ENCODE peak calls at places on chromosomes 7 and 10, in six cellular contexts. G, Y, D, N, W and B are unnamed samples.

GRCh38 chr7:115719963-115720362 is 310.6 kb downstream of the TFEC start:
- DNase-seq in G (no peak), Y (no peak), D (no peak), N (no peak), W (no peak), B (no peak)

GRCh38 chr7:149832332-149833041 is 5.7 kb upstream of the ZNF862 start:
- DNase-seq in G (peak; percentile 37), Y (no peak), D (no peak), N (no peak), W (no peak), B (peak; percentile 56)

GRCh38 chr7:121395494-121395960 is 581 bp downstream of the FAM3C start:
- DNase-seq in G (no peak), Y (no peak), D (no peak), N (peak; percentile 47), W (peak; percentile 33), B (peak; percentile 36)

GRCh38 chr7:142248166-142249160 is 9.4 kb downstream of the PRSS58 start:
- DNase-seq in G (no peak), Y (no peak), D (no peak), N (no peak), W (no peak), B (no peak)

GRCh38 chr7:42237891-42238531 is 1.0 kb upstream of the GLI3 start:
- DNase-seq in G (peak; percentile 78), Y (peak; percentile 89), D (peak; percentile 30), N (no peak), W (peak; percentile 21), B (no peak)

GRCh38 chr10:132364594-132364970 is 32.4 kb upstream of the PWWP2B start:
- DNase-seq in G (peak; percentile 46), Y (peak; percentile 12), D (no peak), N (no peak), W (no peak), B (peak; percentile 32)

GRCh38 chr7:98764946-98765345 is 104.9 kb downstream of the TMEM130 start:
- DNase-seq in G (no peak), Y (no peak), D (no peak), N (no peak), W (no peak), B (no peak)

GRCh38 chr10:77877461-77878344 is 48.9 kb downstream of the DLG5 start:
- DNase-seq in G (no peak), Y (peak; percentile 60), D (no peak), N (no peak), W (peak; percentile 29), B (peak; percentile 39)

GRCh38 chr7:85840532-85840931 is 653.7 kb upstream of the SEMA3D start:
- DNase-seq in G (no peak), Y (no peak), D (no peak), N (no peak), W (no peak), B (no peak)

GRCh38 chr10:127102176-127102575 is 94.2 kb downstream of the INSYN2A start:
- DNase-seq in G (no peak), Y (no peak), D (no peak), N (peak; percentile 14), W (no peak), B (no peak)

GRCh38 chr10:103915794-103916193 is 2.2 kb downstream of the STN1 start:
- DNase-seq in G (peak; percentile 61), Y (peak; percentile 23), D (no peak), N (peak; percentile 22), W (peak; percentile 42), B (no peak)

GRCh38 chr7:29214056-29214455 is 19.5 kb downstream of the CHN2 start:
- DNase-seq in G (no peak), Y (no peak), D (no peak), N (no peak), W (no peak), B (no peak)

GRCh38 chr7:2185715-2186114 is 47.0 kb downstream of the MAD1L1 start:
- DNase-seq in G (no peak), Y (no peak), D (no peak), N (no peak), W (no peak), B (no peak)

GRCh38 chr7:27172823-27173411 is 1.2 kb downstream of the HOXA10 start:
- DNase-seq in G (peak; percentile 64), Y (peak; percentile 94), D (no peak), N (peak; percentile 87), W (no peak), B (peak; percentile 17)

GRCh38 chr10:821322-821721 is 110.2 kb downstream of the LARP4B start:
- DNase-seq in G (no peak), Y (no peak), D (no peak), N (no peak), W (no peak), B (no peak)

GRCh38 chr10:36313142-36313541 is 671.0 kb upstream of the FZD8 start:
- DNase-seq in G (no peak), Y (no peak), D (no peak), N (no peak), W (no peak), B (peak; percentile 16)

GRCh38 chr10:5500910-5501309 is 1.5 kb upstream of the CALML5 start:
- DNase-seq in G (no peak), Y (no peak), D (no peak), N (no peak), W (no peak), B (no peak)

GRCh38 chr10:43304687-43305333 is 37.9 kb upstream of the RASGEF1A start:
- DNase-seq in G (peak; percentile 91), Y (peak; percentile 68), D (peak; percentile 19), N (peak; percentile 54), W (peak; percentile 77), B (peak; percentile 88)

GRCh38 chr10:127392351-127393235 is 156.5 kb upstream of the NPS start:
- DNase-seq in G (no peak), Y (peak; percentile 30), D (peak; percentile 19), N (no peak), W (peak; percentile 22), B (peak; percentile 74)

GRCh38 chr10:29689001-29689400 is 54.2 kb upstream of the SVIL start:
- DNase-seq in G (no peak), Y (no peak), D (no peak), N (peak; percentile 76), W (no peak), B (no peak)

GRCh38 chr7:149817836-149818535 is 20.2 kb upstream of the ZNF862 start:
- DNase-seq in G (no peak), Y (no peak), D (no peak), N (no peak), W (no peak), B (peak; percentile 66)

GRCh38 chr10:43808136-43808535 is 159.5 kb upstream of the ZNF32 start:
- DNase-seq in G (no peak), Y (no peak), D (no peak), N (no peak), W (no peak), B (no peak)

GRCh38 chr7:107743567-107744344 is at the start of gene CBLL1:
- DNase-seq in G (peak; percentile 98), Y (peak; percentile 97), D (peak; percentile 83), N (peak; percentile 91), W (peak; percentile 97), B (peak; percentile 98)

GRCh38 chr10:125023269-125023668 is 81.3 kb downstream of the ZRANB1 start:
- DNase-seq in G (peak; percentile 65), Y (no peak), D (no peak), N (no peak), W (no peak), B (no peak)

GRCh38 chr7:148697256-148697841 is 1.4 kb upstream of the CUL1 start:
- DNase-seq in G (no peak), Y (peak; percentile 35), D (no peak), N (no peak), W (peak; percentile 32), B (peak; percentile 31)

GRCh38 chr7:155845226-155845625 is 33.0 kb upstream of the SHH start:
- DNase-seq in G (no peak), Y (no peak), D (no peak), N (no peak), W (no peak), B (no peak)

GRCh38 chr7:155847821-155848435 is 35.7 kb upstream of the SHH start:
- DNase-seq in G (no peak), Y (no peak), D (no peak), N (no peak), W (no peak), B (peak; percentile 26)

GRCh38 chr7:155844526-155844925 is 32.3 kb upstream of the SHH start:
- DNase-seq in G (no peak), Y (no peak), D (no peak), N (no peak), W (no peak), B (peak; percentile 38)

GRCh38 chr7:155846936-155847335 is 34.7 kb upstream of the SHH start:
- DNase-seq in G (no peak), Y (no peak), D (no peak), N (no peak), W (no peak), B (no peak)

GRCh38 chr7:155846156-155846555 is 33.9 kb upstream of the SHH start:
- DNase-seq in G (no peak), Y (no peak), D (no peak), N (no peak), W (no peak), B (no peak)
- H3K27me3 ChIP-seq in G (no peaks in the 10 kb centered on the region), Y (no peaks in the 10 kb centered on the region), D (no peaks in the 10 kb centered on the region), N (no peaks in the 10 kb centered on the region), W (no peaks in the 10 kb centered on the region), B (no peaks in the 10 kb centered on the region)

GRCh38 chr10:129965940-129966339 is 1.9 kb upstream of the EBF3 start:
- DNase-seq in G (no peak), Y (no peak), D (no peak), N (no peak), W (no peak), B (no peak)

GRCh38 chr10:129967579-129968019 is 3.5 kb upstream of the EBF3 start:
- DNase-seq in G (no peak), Y (no peak), D (no peak), N (no peak), W (no peak), B (peak; percentile 73)

GRCh38 chr10:129966831-129967578 is 2.9 kb upstream of the EBF3 start:
- DNase-seq in G (no peak), Y (no peak), D (no peak), N (no peak), W (no peak), B (peak; percentile 77)

GRCh38 chr10:129965418-129965793 is 1.3 kb upstream of the EBF3 start:
- DNase-seq in G (no peak), Y (no peak), D (no peak), N (no peak), W (no peak), B (no peak)

GRCh38 chr10:129966370-129966769 is 2.3 kb upstream of the EBF3 start:
- DNase-seq in G (no peak), Y (no peak), D (no peak), N (no peak), W (no peak), B (no peak)
- H3K27me3 ChIP-seq in G (peaks cover 93% of the 10 kb centered on the region), Y (peaks cover 77% of the 10 kb centered on the region), D (peaks cover 36% of the 10 kb centered on the region), N (peaks cover 87% of the 10 kb centered on the region), W (no peaks in the 10 kb centered on the region), B (peaks cover 92% of the 10 kb centered on the region)

DNA sequence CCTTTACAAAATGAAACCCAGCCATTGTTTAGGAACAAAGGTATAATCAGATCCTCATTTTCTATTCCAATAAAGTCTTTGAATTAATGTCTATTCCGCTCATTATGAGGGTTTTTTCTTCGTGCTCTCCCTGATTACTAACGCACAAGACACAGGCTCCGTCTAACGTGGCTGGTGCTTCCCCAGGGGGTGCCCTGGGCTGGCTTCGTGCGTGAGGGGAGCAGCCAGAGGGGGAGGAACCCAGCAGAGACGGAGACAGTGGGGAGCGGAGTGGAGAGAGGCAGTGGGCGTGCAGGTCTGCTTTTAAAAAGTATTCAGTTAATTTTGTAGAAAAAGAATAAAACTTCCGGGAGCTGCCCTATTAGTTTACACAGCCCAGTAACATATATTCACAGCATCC is 190.4 kb downstream of the DNAJB6 start:
- DNase-seq in G (peak; percentile 46), Y (no peak), D (no peak), N (no peak), W (no peak), B (no peak)
- H3K27me3 ChIP-seq in G (no peaks in the 10 kb centered on the region), Y (no peaks in the 10 kb centered on the region), D (no peaks in the 10 kb centered on the region), N (no peaks in the 10 kb centered on the region), W (no peaks in the 10 kb centered on the region), B (no peaks in the 10 kb centered on the region)

GRCh38 chr7:265192-265997 is 24.6 kb upstream of the FOXL3 start:
- DNase-seq in G (no peak), Y (no peak), D (no peak), N (no peak), W (no peak), B (no peak)
- H3K27me3 ChIP-seq in G (no peaks in the 10 kb centered on the region), Y (no peaks in the 10 kb centered on the region), D (no peaks in the 10 kb centered on the region), N (no peaks in the 10 kb centered on the region), W (no peaks in the 10 kb centered on the region), B (no peaks in the 10 kb centered on the region)